ENCODE peak calls at places on chromosomes 7 and 10, in ten cellular contexts. B is MM.1S, A is right cardiac atrium, F is ovary, S is psoas muscle, U is hepatocyte, G is HCT116, R is OCI-LY7, L is IMR-90, E is stomach. Q is an unnamed sample. For H3K9me3, the result is how much of the 10 kb centered on the place peaks cover.

GRCh38 chr10:7410306-7410799 is 481 bp downstream of the SFMBT2 start:
- DNase-seq in E (no peak), B (peak), L (peak), A (peak), G (no peak), S (no peak), U (peak), F (peak), R (peak), Q (no peak)

GRCh38 chr10:72846225-72846624 is 47.3 kb upstream of the OIT3 start:
- DNase-seq in S (no peak), L (peak), E (no peak), G (peak), A (no peak), U (no peak), R (no peak), B (no peak), F (no peak), Q (no peak)

GRCh38 chr7:151447901-151448260 is 7.9 kb upstream of the CRYGN start:
- DNase-seq in B (no peak), F (no peak), E (no peak), S (peak), L (no peak), U (no peak), A (peak), G (no peak), R (no peak), Q (no peak)

GRCh38 chr10:87734987-87735827 is 75.5 kb downstream of the PAPSS2 start:
- DNase-seq in G (peak), B (peak), F (peak), E (no peak), R (peak), A (peak), U (peak), S (no peak), L (peak), Q (no peak)

GRCh38 chr10:65394898-65395297 is 1530.9 kb upstream of the LRRTM3 start:
- DNase-seq in B (no peak), U (no peak), G (no peak), L (no peak), S (no peak), E (no peak), A (no peak), R (no peak), F (no peak), Q (no peak)

GRCh38 chr7:22250390-22250789 is 106.6 kb downstream of the RAPGEF5 start:
- DNase-seq in E (no peak), B (no peak), U (no peak), G (no peak), L (no peak), A (no peak), R (no peak), F (no peak), S (no peak), Q (no peak)

GRCh38 chr10:4470231-4470840 is 355.7 kb upstream of the AKR1E2 start:
- DNase-seq in L (peak), U (no peak), E (no peak), S (no peak), R (no peak), B (no peak), A (no peak), F (no peak), G (no peak), Q (no peak)

GRCh38 chr7:74083928-74084721 is 521 bp downstream of the LIMK1 start:
- DNase-seq in B (peak), F (peak), U (peak), A (peak), S (peak), R (peak), E (peak), L (peak), G (no peak), Q (no peak)

GRCh38 chr10:132848951-132849545 is 63.1 kb upstream of the NKX6-2 start:
- DNase-seq in L (no peak), E (no peak), F (no peak), S (peak), B (no peak), A (no peak), U (no peak), R (no peak), G (no peak), Q (no peak)

GRCh38 chr10:1752153-1752552 is 14.8 kb upstream of the ADARB2 start:
- DNase-seq in U (no peak), B (no peak), F (no peak), E (no peak), A (no peak), G (no peak), L (no peak), R (no peak), S (no peak), Q (no peak)

GRCh38 chr7:25545125-25546008 is 317.1 kb upstream of the NPVF start:
- DNase-seq in F (no peak), E (no peak), S (peak), A (peak), U (no peak), L (no peak), R (no peak), G (no peak), B (no peak), Q (no peak)

GRCh38 chr7:135562720-135563119 is 5.0 kb downstream of the NUP205 start:
- DNase-seq in G (no peak), E (no peak), A (no peak), U (peak), L (no peak), B (no peak), S (no peak), F (no peak), R (no peak), Q (no peak)

GRCh38 chr7:131105803-131106680 is 221.6 kb upstream of the MKLN1 start:
- DNase-seq in A (peak), B (peak), E (peak), L (peak), S (peak), G (no peak), F (peak), R (peak), U (peak), Q (peak)

GRCh38 chr7:156612930-156613329 is 27.6 kb upstream of the RNF32 start:
- DNase-seq in F (no peak), U (no peak), A (no peak), L (no peak), R (no peak), G (no peak), E (no peak), B (peak), S (no peak), Q (peak)

GRCh38 chr7:106775552-106775936 is 89.5 kb upstream of the PIK3CG start:
- DNase-seq in B (no peak), U (no peak), F (no peak), S (no peak), A (no peak), E (no peak), L (peak), G (peak), R (no peak), Q (no peak)

GRCh38 chr10:46514899-46515298 is 41.6 kb downstream of the GPRIN2 start:
- DNase-seq in L (no peak), E (no peak), S (peak), R (no peak), B (no peak), A (no peak), U (no peak), F (no peak), G (no peak), Q (no peak)

GRCh38 chr7:96837583-96837982 is 127.9 kb upstream of the SEM1 start:
- DNase-seq in L (no peak), E (no peak), U (no peak), S (no peak), A (no peak), R (no peak), B (no peak), F (no peak), G (no peak), Q (no peak)

GRCh38 chr7:149772821-149773425 is 465 bp downstream of the ZNF467 start:
- DNase-seq in R (peak), G (no peak), E (peak), B (peak), F (no peak), A (peak), U (peak), L (no peak), S (no peak), Q (peak)

GRCh38 chr7:105439174-105439893 is 50.6 kb upstream of the SRPK2 start:
- DNase-seq in R (no peak), L (peak), G (no peak), B (no peak), S (no peak), F (no peak), U (no peak), A (no peak), E (peak), Q (no peak)

GRCh38 chr10:35911233-35911632 is 269.1 kb upstream of the FZD8 start:
- DNase-seq in L (no peak), U (no peak), F (no peak), G (no peak), S (no peak), E (no peak), R (no peak), B (no peak), A (no peak), Q (no peak)

GRCh38 chr7:83178796-83179195 is 16.1 kb upstream of the PCLO start:
- DNase-seq in E (no peak), A (no peak), F (no peak), S (no peak), G (no peak), R (no peak), B (no peak), U (no peak), L (no peak), Q (no peak)

GRCh38 chr7:114405427-114405826 is 9.2 kb upstream of the FOXP2 start:
- DNase-seq in B (peak), E (no peak), U (peak), L (no peak), A (no peak), R (no peak), G (peak), S (no peak), F (no peak), Q (no peak)

GRCh38 chr7:37109853-37110252 is 338.8 kb downstream of the ELMO1 start:
- DNase-seq in A (no peak), G (no peak), U (no peak), E (no peak), F (no peak), S (no peak), R (no peak), B (no peak), L (no peak), Q (no peak)

GRCh38 chr10:116849271-116850057 is at the start of gene ENO4:
- DNase-seq in U (peak), E (peak), G (peak), L (peak), S (peak), F (peak), R (no peak), A (peak), B (peak), Q (peak)

GRCh38 chr10:72517244-72517643 is 108.6 kb downstream of the MICU1 start:
- DNase-seq in G (no peak), L (no peak), A (no peak), U (no peak), F (no peak), R (no peak), B (no peak), S (no peak), E (no peak), Q (no peak)

GRCh38 chr10:93379366-93380042 is 102.6 kb downstream of the MYOF start:
- DNase-seq in R (no peak), L (peak), U (no peak), S (no peak), B (no peak), E (no peak), F (no peak), G (no peak), A (no peak), Q (no peak)

GRCh38 chr7:2936891-2937580 is 92.9 kb upstream of the GNA12 start:
- DNase-seq in B (no peak), U (no peak), G (no peak), S (no peak), A (no peak), E (no peak), F (peak), L (no peak), R (no peak), Q (no peak)
- H3K9me3 ChIP-seq in B (under half), U (under half), G (under half), S (under half), A (under half), E (under half), F (under half), L (under half), R (under half), Q (under half)

GRCh38 chr7:157885140-157885539 is 548.3 kb downstream of the DNAJB6 start:
- DNase-seq in L (no peak), S (no peak), A (no peak), B (no peak), R (no peak), G (no peak), F (no peak), U (no peak), E (no peak), Q (no peak)
- H3K9me3 ChIP-seq in L (under half), S (under half), A (under half), B (under half), R (under half), G (under half), F (under half), U (under half), E (under half), Q (under half)

DNA sequence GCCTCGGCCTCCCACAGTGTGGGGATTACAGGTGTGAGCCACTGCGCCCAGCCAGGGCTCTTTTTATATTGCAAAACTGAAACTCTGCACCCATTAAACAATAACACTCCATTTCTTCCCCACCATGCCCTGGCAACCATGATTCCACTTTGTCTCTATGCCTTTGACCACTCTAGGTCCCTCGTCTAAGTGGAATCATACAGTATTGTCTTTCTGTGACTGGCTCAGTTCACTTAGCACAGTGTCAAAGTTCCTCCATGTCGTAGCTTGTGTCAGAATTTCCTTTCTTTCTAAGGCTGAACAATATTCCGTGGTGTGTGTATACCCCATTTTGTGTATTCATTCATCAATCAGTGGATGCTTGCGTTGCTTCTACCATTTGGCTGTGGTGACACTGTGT is 46.2 kb downstream of the CUX1 start:
- DNase-seq in S (no peak), L (no peak), F (no peak), R (peak), G (no peak), E (no peak), B (no peak), A (no peak), U (no peak), Q (no peak)
- H3K9me3 ChIP-seq in S (under half), L (under half), F (under half), R (under half), G (under half), E (under half), B (under half), A (under half), U (under half), Q (under half)

GRCh38 chr7:92058899-92059298 is 75.4 kb downstream of the CYP51A1 start:
- DNase-seq in B (no peak), A (no peak), F (no peak), E (no peak), S (no peak), R (no peak), U (no peak), G (no peak), L (no peak), Q (no peak)

GRCh38 chr7:92064414-92065029 is 69.8 kb downstream of the CYP51A1 start:
- DNase-seq in B (no peak), F (no peak), L (no peak), E (no peak), G (no peak), A (no peak), S (no peak), R (no peak), U (no peak), Q (no peak)

GRCh38 chr7:92058040-92058439 is 76.2 kb downstream of the CYP51A1 start:
- DNase-seq in G (no peak), F (no peak), A (no peak), B (peak), S (no peak), U (no peak), E (no peak), R (peak), L (no peak), Q (no peak)

GRCh38 chr7:92057375-92057774 is 76.9 kb downstream of the CYP51A1 start:
- DNase-seq in A (no peak), U (peak), E (peak), B (no peak), S (no peak), G (no peak), R (no peak), F (no peak), L (no peak), Q (no peak)

GRCh38 chr7:92061154-92061553 is 73.1 kb downstream of the CYP51A1 start:
- DNase-seq in S (peak), B (no peak), G (no peak), U (no peak), R (no peak), E (no peak), F (no peak), A (no peak), L (no peak), Q (no peak)
- H3K9me3 ChIP-seq in S (under half), B (under half), G (under half), U (under half), R (under half), E (under half), F (under half), A (under half), L (under half), Q (under half)

GRCh38 chr10:58253184-58253583 is 14.5 kb downstream of the IPMK start:
- DNase-seq in B (no peak), G (no peak), F (no peak), U (no peak), S (no peak), A (no peak), E (no peak), R (no peak), L (no peak), Q (no peak)
- H3K9me3 ChIP-seq in B (under half), G (under half), F (under half), U (under half), S (under half), A (under half), E (under half), R (under half), L (under half), Q (under half)

GRCh38 chr7:67518580-67518979 is 521.9 kb downstream of the TYW1 start:
- DNase-seq in A (peak), S (no peak), F (no peak), L (no peak), B (no peak), G (no peak), E (no peak), R (no peak), U (no peak), Q (no peak)
- H3K9me3 ChIP-seq in A (under half), S (under half), F (under half), L (under half), B (under half), G (under half), E (under half), R (under half), U (under half), Q (under half)

GRCh38 chr7:147406521-147407115 is 1183.9 kb upstream of the C7orf33 start:
- DNase-seq in U (no peak), S (no peak), E (no peak), L (peak), A (no peak), F (no peak), B (no peak), R (no peak), G (no peak), Q (no peak)

GRCh38 chr7:147411011-147411614 is 1179.5 kb upstream of the C7orf33 start:
- DNase-seq in R (no peak), E (no peak), S (no peak), G (no peak), L (no peak), B (no peak), A (no peak), F (no peak), U (no peak), Q (no peak)

GRCh38 chr7:147400221-147400689 is 1190.3 kb upstream of the C7orf33 start:
- DNase-seq in F (no peak), L (peak), R (no peak), A (no peak), G (no peak), S (no peak), B (peak), E (no peak), U (no peak), Q (no peak)

GRCh38 chr7:147400926-147401325 is 1189.6 kb upstream of the C7orf33 start:
- DNase-seq in U (no peak), R (no peak), L (no peak), G (no peak), F (no peak), E (no peak), S (no peak), B (no peak), A (no peak), Q (no peak)

DNA sequence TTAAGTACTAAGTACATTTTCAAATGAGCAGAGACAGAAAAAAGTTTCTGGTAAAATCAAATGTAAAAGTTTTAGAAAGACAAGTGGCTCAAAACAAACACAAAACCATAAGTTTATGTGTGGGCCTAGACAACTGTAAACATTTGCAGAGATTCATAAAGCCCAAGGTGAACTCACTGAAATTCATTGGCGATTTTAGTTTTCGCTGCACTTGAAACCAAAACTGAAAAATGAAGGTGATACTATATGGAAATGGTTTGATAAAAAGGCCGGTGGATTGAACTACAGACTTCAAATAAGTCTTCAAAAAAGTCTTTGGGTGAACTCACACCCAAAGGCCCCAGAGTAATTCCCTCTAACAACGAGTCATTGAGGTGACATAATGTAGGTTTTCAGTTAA is 1184.9 kb upstream of the C7orf33 start:
- DNase-seq in B (peak), R (no peak), L (no peak), A (no peak), G (no peak), S (no peak), U (no peak), F (no peak), E (no peak), Q (no peak)
- H3K9me3 ChIP-seq in B (under half), R (under half), L (under half), A (under half), G (under half), S (under half), U (under half), F (under half), E (under half), Q (under half)